ENCODE peak calls at places on chromosomes 11 and 22, in six cellular contexts. Y, R, C, N, Q and B are unnamed samples.

GRCh38 chr11:60334005-60334620 is 7.1 kb downstream of the MS4A6E start:
- DNase-seq in C (peak; percentile 19), Q (peak; percentile 78), R (peak; percentile 87), Y (peak; percentile 7), N (peak; percentile 58), B (peak; percentile 44)

GRCh38 chr11:65584723-65585171 is 8.9 kb downstream of the EHBP1L1 start:
- DNase-seq in Y (no peak), Q (no peak), R (peak; percentile 46), C (no peak), N (no peak), B (no peak)

GRCh38 chr11:96151501-96151900 is 191.5 kb downstream of the MAML2 start:
- DNase-seq in Y (no peak), N (no peak), C (no peak), Q (no peak), R (no peak), B (no peak)

GRCh38 chr11:16110862-16111261 is 245.5 kb downstream of the SOX6 start:
- DNase-seq in Q (no peak), C (no peak), Y (no peak), N (no peak), R (no peak), B (no peak)

GRCh38 chr22:39257522-39258475 is 13.0 kb upstream of the PDGFB start:
- DNase-seq in C (no peak), Y (no peak), N (no peak), R (no peak), Q (no peak), B (no peak)

GRCh38 chr22:36862251-36863242 is 1.7 kb downstream of the NCF4 start:
- DNase-seq in Q (no peak), C (no peak), R (no peak), N (no peak), Y (no peak), B (peak; percentile 16)

GRCh38 chr22:40156001-40156516 is 21.7 kb upstream of the TNRC6B start:
- DNase-seq in Y (peak; percentile 25), C (no peak), Q (peak; percentile 11), N (peak; percentile 87), R (no peak), B (peak; percentile 61)

GRCh38 chr11:13103962-13104554 is 94.9 kb downstream of the RASSF10 start:
- DNase-seq in C (no peak), Q (no peak), Y (no peak), R (no peak), N (no peak), B (no peak)

GRCh38 chr11:73980001-73980960 is 2.4 kb downstream of the UCP2 start:
- DNase-seq in R (no peak), N (peak; percentile 26), Y (no peak), Q (peak; percentile 75), C (peak; percentile 59), B (peak; percentile 80)

GRCh38 chr11:66641834-66642233 is 3.3 kb downstream of the RBM4 start:
- DNase-seq in Q (no peak), C (no peak), N (no peak), Y (no peak), R (no peak), B (peak; percentile 48)

GRCh38 chr11:71446150-71446549 is 2.0 kb downstream of the DHCR7 start:
- DNase-seq in C (no peak), Q (no peak), Y (no peak), R (no peak), N (no peak), B (no peak)